ENCODE peak calls at places on chromosomes 5 and 9, in four cellular contexts. One of them, this sample, is unnamed.

GRCh38 chr9:93128715-93129224 is 5.3 kb downstream of the NINJ1 start:
- DNase-seq in T47D: no peak
- DNase-seq in HCT116: no peak
- DNase-seq in SK-N-SH: no peak
- DNase-seq in this sample: no peak

GRCh38 chr5:129912601-129913000 is 8.3 kb downstream of the CHSY3 start:
- DNase-seq in SK-N-SH: no peak
- DNase-seq in T47D: no peak
- DNase-seq in HCT116: no peak
- DNase-seq in this sample: no peak

GRCh38 chr5:124061663-124062062 is 549.7 kb downstream of the CSNK1G3 start:
- DNase-seq in HCT116: no peak
- DNase-seq in SK-N-SH: no peak
- DNase-seq in T47D: peak
- DNase-seq in this sample: no peak

GRCh38 chr5:122120493-122120892 is 8.9 kb upstream of the ZNF474 start:
- DNase-seq in T47D: no peak
- DNase-seq in HCT116: no peak
- DNase-seq in SK-N-SH: no peak
- DNase-seq in this sample: no peak

GRCh38 chr9:136946228-136946892 is 1.3 kb downstream of the C8G start:
- DNase-seq in SK-N-SH: no peak
- DNase-seq in HCT116: no peak
- DNase-seq in T47D: no peak
- DNase-seq in this sample: no peak

GRCh38 chr9:136615631-136616306 is 46.9 kb upstream of the EGFL7 start:
- DNase-seq in HCT116: no peak
- DNase-seq in SK-N-SH: no peak
- DNase-seq in T47D: no peak
- DNase-seq in this sample: no peak

GRCh38 chr5:138911441-138911840 is 36.3 kb upstream of the LRRTM2 start:
- DNase-seq in T47D: no peak
- DNase-seq in HCT116: no peak
- DNase-seq in SK-N-SH: no peak
- DNase-seq in this sample: no peak

GRCh38 chr5:80255752-80256479 is at the start of gene SERINC5:
- DNase-seq in T47D: peak
- DNase-seq in SK-N-SH: peak
- DNase-seq in HCT116: peak
- DNase-seq in this sample: peak

GRCh38 chr9:16257604-16258003 is 612.9 kb downstream of the BNC2 start:
- DNase-seq in T47D: peak
- DNase-seq in HCT116: no peak
- DNase-seq in SK-N-SH: no peak
- DNase-seq in this sample: no peak

GRCh38 chr5:104611419-104611818 is 1048.8 kb upstream of the NUDT12 start:
- DNase-seq in HCT116: no peak
- DNase-seq in T47D: no peak
- DNase-seq in SK-N-SH: no peak
- DNase-seq in this sample: no peak

GRCh38 chr5:107404595-107405366 is 266.0 kb downstream of the EFNA5 start:
- DNase-seq in T47D: peak
- DNase-seq in SK-N-SH: no peak
- DNase-seq in HCT116: no peak
- DNase-seq in this sample: no peak

GRCh38 chr9:103183569-103184191 is 188.5 kb downstream of the CYLC2 start:
- DNase-seq in HCT116: no peak
- DNase-seq in T47D: peak
- DNase-seq in SK-N-SH: peak
- DNase-seq in this sample: peak

GRCh38 chr5:149552038-149552494 is 827 bp upstream of the CSNK1A1 start:
- DNase-seq in SK-N-SH: no peak
- DNase-seq in HCT116: no peak
- DNase-seq in T47D: no peak
- DNase-seq in this sample: no peak

GRCh38 chr5:64977779-64978178 is 209.0 kb downstream of the CWC27 start:
- DNase-seq in T47D: no peak
- DNase-seq in SK-N-SH: no peak
- DNase-seq in HCT116: no peak
- DNase-seq in this sample: no peak

GRCh38 chr9:4164356-4164755 is 135.5 kb downstream of the GLIS3 start:
- DNase-seq in HCT116: no peak
- DNase-seq in T47D: no peak
- DNase-seq in SK-N-SH: no peak
- DNase-seq in this sample: no peak

GRCh38 chr5:113447651-113448050 is 12.9 kb upstream of the TSSK1B start:
- DNase-seq in T47D: peak
- DNase-seq in SK-N-SH: peak
- DNase-seq in HCT116: no peak
- DNase-seq in this sample: peak

GRCh38 chr9:20640331-20641187 is 18.3 kb upstream of the MLLT3 start:
- DNase-seq in SK-N-SH: peak
- DNase-seq in HCT116: no peak
- DNase-seq in T47D: peak
- DNase-seq in this sample: no peak

GRCh38 chr9:122055668-122056067 is 37.4 kb downstream of the TTLL11 start:
- DNase-seq in HCT116: no peak
- DNase-seq in T47D: no peak
- DNase-seq in SK-N-SH: no peak
- DNase-seq in this sample: no peak

GRCh38 chr5:17944046-17944445 is 309.8 kb downstream of the TAF11L14 start:
- DNase-seq in HCT116: no peak
- DNase-seq in T47D: no peak
- DNase-seq in SK-N-SH: no peak
- DNase-seq in this sample: no peak

GRCh38 chr5:88671808-88672499 is 211.0 kb downstream of the MEF2C start:
- DNase-seq in HCT116: no peak
- DNase-seq in SK-N-SH: no peak
- DNase-seq in T47D: no peak
- DNase-seq in this sample: no peak

GRCh38 chr5:74762599-74762998 is 4.3 kb downstream of the GFM2 start:
- DNase-seq in SK-N-SH: no peak
- DNase-seq in T47D: no peak
- DNase-seq in HCT116: peak
- DNase-seq in this sample: peak

GRCh38 chr5:89418821-89419085 is 535.8 kb upstream of the MEF2C start:
- DNase-seq in T47D: no peak
- DNase-seq in SK-N-SH: no peak
- DNase-seq in HCT116: no peak
- DNase-seq in this sample: no peak

GRCh38 chr9:80797841-80798688 is 891.3 kb downstream of the TLE1 start:
- DNase-seq in SK-N-SH: peak
- DNase-seq in HCT116: no peak
- DNase-seq in T47D: no peak
- DNase-seq in this sample: no peak

GRCh38 chr5:31502506-31502905 is 29.4 kb downstream of the DROSHA start:
- DNase-seq in HCT116: no peak
- DNase-seq in SK-N-SH: no peak
- DNase-seq in T47D: no peak
- DNase-seq in this sample: no peak

GRCh38 chr9:105216440-105217178 is 27.8 kb upstream of the SLC44A1 start:
- DNase-seq in T47D: no peak
- DNase-seq in SK-N-SH: no peak
- DNase-seq in HCT116: no peak
- DNase-seq in this sample: peak

GRCh38 chr5:38347040-38347763 is 88.8 kb downstream of the EGFLAM start:
- DNase-seq in HCT116: no peak
- DNase-seq in T47D: no peak
- DNase-seq in SK-N-SH: no peak
- DNase-seq in this sample: no peak
- TF ChIP-seq JUND in HCT116: no peak
- TF ChIP-seq JUND in T47D: no peak
- TF ChIP-seq JUND in SK-N-SH: no peak
- TF ChIP-seq JUND in this sample: no peak

GRCh38 chr5:179143446-179143845 is 83.3 kb downstream of the ZNF354C start:
- DNase-seq in SK-N-SH: no peak
- DNase-seq in HCT116: peak
- DNase-seq in T47D: no peak
- DNase-seq in this sample: peak

GRCh38 chr5:179141867-179142266 is 81.7 kb downstream of the ZNF354C start:
- DNase-seq in HCT116: no peak
- DNase-seq in T47D: no peak
- DNase-seq in SK-N-SH: peak
- DNase-seq in this sample: no peak

GRCh38 chr5:179139936-179140235 is 79.7 kb downstream of the ZNF354C start:
- DNase-seq in HCT116: no peak
- DNase-seq in T47D: no peak
- DNase-seq in SK-N-SH: no peak
- DNase-seq in this sample: no peak

GRCh38 chr5:179140293-179140692 is 80.1 kb downstream of the ZNF354C start:
- DNase-seq in SK-N-SH: no peak
- DNase-seq in HCT116: no peak
- DNase-seq in T47D: no peak
- DNase-seq in this sample: no peak

GRCh38 chr5:179142434-179143198 is 82.4 kb downstream of the ZNF354C start:
- DNase-seq in SK-N-SH: peak
- DNase-seq in T47D: no peak
- DNase-seq in HCT116: no peak
- DNase-seq in this sample: no peak
- TF ChIP-seq JUND in SK-N-SH: no peak
- TF ChIP-seq JUND in T47D: no peak
- TF ChIP-seq JUND in HCT116: no peak
- TF ChIP-seq JUND in this sample: no peak

DNA sequence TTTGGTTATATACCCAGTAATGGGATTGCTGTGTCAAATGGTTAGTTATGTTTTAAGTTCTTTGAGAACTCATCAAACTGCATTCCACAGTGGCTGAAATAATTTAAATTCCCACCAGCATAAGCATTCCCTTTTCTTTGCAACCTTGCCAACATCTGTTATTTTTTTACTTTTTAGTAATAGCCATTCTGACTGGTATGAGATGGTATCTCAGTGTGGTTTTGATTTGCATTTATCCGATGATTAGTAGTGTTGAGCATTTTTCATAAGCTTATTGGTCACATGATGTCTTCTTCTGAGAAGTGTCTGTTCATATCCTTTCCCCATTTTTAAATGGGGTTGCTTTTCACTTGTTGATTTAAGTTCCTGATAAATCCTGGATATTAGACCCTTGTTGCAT is 435.7 kb upstream of the RIOK2 start:
- DNase-seq in HCT116: no peak
- DNase-seq in SK-N-SH: no peak
- DNase-seq in T47D: no peak
- DNase-seq in this sample: no peak
- TF ChIP-seq JUND in HCT116: no peak
- TF ChIP-seq JUND in SK-N-SH: peak
- TF ChIP-seq JUND in T47D: no peak
- TF ChIP-seq JUND in this sample: no peak

GRCh38 chr5:111749303-111750026 is 7.5 kb downstream of the NREP start:
- DNase-seq in SK-N-SH: no peak
- DNase-seq in T47D: no peak
- DNase-seq in HCT116: no peak
- DNase-seq in this sample: no peak
- TF ChIP-seq JUND in SK-N-SH: no peak
- TF ChIP-seq JUND in T47D: no peak
- TF ChIP-seq JUND in HCT116: no peak
- TF ChIP-seq JUND in this sample: no peak

This sample was measured in HepG2.